ENCODE peak calls at places on chromosomes 7 and 10, in four cellular contexts. H is HFF-Myc, N is spleen, S is fibroblast of pulmonary artery. I is an unnamed sample.

GRCh38 chr7:47565841-47566240 is 16.1 kb downstream of the TNS3 start:
- DNase-seq in H (no peak), S (no peak), N (peak), I (no peak)

GRCh38 chr7:44212018-44212417 is 11.2 kb downstream of the YKT6 start:
- DNase-seq in H (no peak), N (peak), S (no peak), I (no peak)

GRCh38 chr7:43302211-43302711 is 189.8 kb downstream of the HECW1 start:
- DNase-seq in N (no peak), S (peak), H (peak), I (no peak)

GRCh38 chr7:147535619-147536200 is 1054.9 kb upstream of the C7orf33 start:
- DNase-seq in N (no peak), H (no peak), S (peak), I (no peak)

GRCh38 chr7:129567377-129567776 is 44.1 kb upstream of the NRF1 start:
- DNase-seq in H (no peak), S (no peak), N (no peak), I (no peak)

GRCh38 chr10:114266521-114266920 is 27.5 kb downstream of the VWA2 start:
- DNase-seq in H (no peak), N (no peak), S (peak), I (no peak)

GRCh38 chr10:60737242-60737641 is 41.0 kb upstream of the CDK1 start:
- DNase-seq in N (no peak), H (no peak), S (no peak), I (no peak)

GRCh38 chr10:113036636-113037035 is 86.6 kb downstream of the TCF7L2 start:
- DNase-seq in S (no peak), H (no peak), N (no peak), I (no peak)

GRCh38 chr10:15877836-15878576 is 17.7 kb upstream of the MINDY3 start:
- DNase-seq in H (no peak), N (no peak), S (no peak), I (no peak)

GRCh38 chr7:131627589-131628212 is 71.3 kb upstream of the PODXL start:
- DNase-seq in S (no peak), N (no peak), H (no peak), I (no peak)

GRCh38 chr10:129760003-129760315 is 204.1 kb downstream of the EBF3 start:
- DNase-seq in H (no peak), S (no peak), N (peak), I (peak)

GRCh38 chr10:13219685-13220670 is 14.2 kb downstream of the UCMA start:
- DNase-seq in S (peak), N (no peak), H (peak), I (peak)

GRCh38 chr7:92668564-92668963 is 78.4 kb upstream of the FAM133B start:
- DNase-seq in S (no peak), N (no peak), H (no peak), I (no peak)

GRCh38 chr10:22765660-22766547 is 51.5 kb upstream of the PIP4K2A start:
- DNase-seq in S (no peak), H (no peak), N (no peak), I (no peak)

GRCh38 chr10:514137-514671 is 175.3 kb downstream of the DIP2C start:
- DNase-seq in N (peak), H (no peak), S (no peak), I (no peak)

GRCh38 chr10:72727128-72727527 is 35.2 kb downstream of the MCU start:
- DNase-seq in H (no peak), S (no peak), N (no peak), I (no peak)

GRCh38 chr7:34208878-34209621 is 303.7 kb downstream of the BMPER start:
- DNase-seq in N (no peak), H (no peak), S (peak), I (no peak)

GRCh38 chr7:148142660-148143248 is 447.8 kb upstream of the C7orf33 start:
- DNase-seq in H (no peak), S (peak), N (no peak), I (no peak)

GRCh38 chr7:148609045-148609725 is 18.6 kb downstream of the C7orf33 start:
- DNase-seq in S (peak), H (no peak), N (no peak), I (no peak)

GRCh38 chr7:138072726-138073125 is 3.5 kb upstream of the AKR1D1 start:
- DNase-seq in S (no peak), N (no peak), H (no peak), I (no peak)

GRCh38 chr7:92375013-92375412 is 72.3 kb upstream of the GATAD1 start:
- DNase-seq in H (no peak), S (peak), N (no peak), I (no peak)

GRCh38 chr7:127571741-127572505 is 13.5 kb downstream of the GCC1 start:
- DNase-seq in N (no peak), H (no peak), S (no peak), I (no peak)

GRCh38 chr7:24580283-24580946 is 7.2 kb downstream of the PALS2 start:
- DNase-seq in N (no peak), S (no peak), H (no peak), I (no peak)

GRCh38 chr10:3495281-3495680 is 289.7 kb downstream of the KLF6 start:
- DNase-seq in S (peak), N (no peak), H (no peak), I (no peak)

GRCh38 chr10:78301481-78301880 is 267.8 kb downstream of the RPS24 start:
- DNase-seq in H (no peak), S (no peak), N (peak), I (no peak)

GRCh38 chr10:130652544-130652943 is 516.4 kb downstream of the GLRX3 start:
- DNase-seq in N (no peak), S (no peak), H (no peak), I (no peak)

GRCh38 chr10:49614242-49615198 is 683 bp downstream of the CHAT start:
- DNase-seq in N (peak), S (no peak), H (no peak), I (peak)

GRCh38 chr10:49135575-49136313 is 1.9 kb upstream of the FAM170B start:
- DNase-seq in N (no peak), H (no peak), S (peak), I (no peak)

GRCh38 chr7:133570321-133570720 is 317.4 kb downstream of the EXOC4 start:
- DNase-seq in H (no peak), N (no peak), S (no peak), I (no peak)

GRCh38 chr7:68063171-68063570 is 1066.5 kb downstream of the TYW1 start:
- DNase-seq in N (no peak), S (no peak), H (no peak), I (no peak)
- TF ChIP-seq CTCF in N (peak), S (no peak), H (no peak), I (peak)

GRCh38 chr7:157043745-157044144 is 33.3 kb upstream of the MNX1 start:
- DNase-seq in H (no peak), N (no peak), S (peak), I (no peak)
- H3K4me3 ChIP-seq in H (no peak), N (no peak), S (no peak), I (no peak)

GRCh38 chr10:81081887-81082620 is 544.4 kb downstream of the SH2D4B start:
- DNase-seq in H (no peak), S (no peak), N (no peak), I (no peak)
- TF ChIP-seq CTCF in H (no peak), S (no peak), N (no peak), I (no peak)

DNA sequence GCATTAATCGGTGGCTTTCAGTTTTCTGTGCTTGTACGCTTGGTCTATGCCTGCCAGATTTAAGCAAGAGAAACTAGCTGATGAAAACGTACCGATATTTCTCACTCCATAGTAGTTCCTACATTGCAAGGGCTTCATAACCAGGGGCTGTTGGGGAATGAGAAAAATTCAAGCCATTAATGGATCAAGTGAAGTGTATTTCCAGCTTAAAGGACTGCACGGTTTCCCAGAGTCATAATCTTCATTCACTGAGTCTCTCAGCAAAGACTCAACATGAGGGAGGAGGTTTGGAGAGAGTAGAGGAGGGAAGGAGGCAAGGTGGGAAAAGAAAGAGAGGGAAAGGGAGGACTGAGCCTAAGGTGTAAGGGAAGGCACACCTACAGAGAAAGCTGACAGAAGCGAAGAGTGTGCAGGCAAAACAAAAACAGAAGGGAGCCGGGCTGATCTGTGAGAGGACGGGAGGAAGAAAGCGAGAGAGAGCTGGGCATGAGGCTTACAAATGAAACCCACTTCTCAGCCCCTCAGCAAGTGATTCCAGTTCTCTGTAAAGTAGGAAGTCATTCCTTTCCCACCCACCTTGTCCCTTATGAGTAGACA is 622 bp downstream of the GIMAP2 start:
- DNase-seq in N (no peak), S (no peak), H (no peak), I (no peak)
- H3K4me3 ChIP-seq in N (peak), S (peak), H (no peak), I (peak)

DNA sequence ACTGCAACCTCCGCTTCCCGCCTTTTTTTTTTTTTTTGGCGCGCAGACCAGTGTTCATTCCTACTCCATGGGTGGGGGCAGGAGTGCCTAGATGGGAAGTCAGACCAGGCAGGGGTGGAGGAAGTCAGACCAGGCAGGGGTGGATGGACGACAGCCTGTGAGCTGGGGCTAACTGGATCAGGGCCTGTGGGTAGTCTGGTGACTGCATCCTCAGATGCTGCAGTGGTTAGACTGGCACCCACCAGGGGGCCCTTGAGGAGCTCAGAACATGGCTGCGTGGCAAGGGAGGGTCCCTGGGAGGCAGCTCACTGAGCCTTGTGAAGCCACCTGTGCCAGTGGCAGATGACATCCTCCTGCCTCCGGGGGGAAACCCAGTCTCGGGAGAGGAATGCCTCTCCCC is 35.1 kb downstream of the RCC1L start:
- DNase-seq in N (no peak), S (no peak), H (no peak), I (no peak)
- TF ChIP-seq CTCF in N (no peak), S (no peak), H (no peak), I (no peak)

GRCh38 chr7:17005277-17005676 is 123.5 kb upstream of the AGR3 start:
- DNase-seq in H (no peak), S (peak), N (no peak), I (no peak)
- H3K4me3 ChIP-seq in H (no peak), S (no peak), N (no peak), I (no peak)

I was measured in right lobe of liver.